ENCODE peak calls at places on chromosomes 16 and 17, in four cellular contexts. N is epithelial cell of esophagus; O is spleen; H is activated CD8-positive, alpha-beta T cell treated with anti-CD3 and anti-CD28 coated beads for 36 hours. L is an unnamed sample.

GRCh38 chr16:25877103-25877502 is 185.3 kb downstream of the HS3ST4 start:
- DNase-seq in N (no peak), O (no peak), H (no peak), L (no peak)

GRCh38 chr17:35890774-35891155 is 10.6 kb upstream of the CCL5 start:
- DNase-seq in N (no peak), O (peak), H (peak), L (no peak)

GRCh38 chr16:11547517-11547916 is 39.2 kb downstream of the LITAF start:
- DNase-seq in N (no peak), O (no peak), H (no peak), L (no peak)

GRCh38 chr16:20884240-20884556 is 16.0 kb downstream of the DCUN1D3 start:
- DNase-seq in N (peak), O (no peak), H (peak), L (no peak)

GRCh38 chr16:9258423-9259051 is 167.1 kb downstream of the HAPSTR1 start:
- DNase-seq in N (peak), O (no peak), H (peak), L (peak)

GRCh38 chr16:4217246-4218131 is 24.4 kb downstream of the SRL start:
- DNase-seq in N (no peak), O (no peak), H (no peak), L (no peak)

GRCh38 chr16:13291934-13292333 is 390.5 kb downstream of the SHISA9 start:
- DNase-seq in N (no peak), O (no peak), H (no peak), L (peak)

GRCh38 chr17:74755533-74755932 is 7.1 kb downstream of the NHERF1 start:
- DNase-seq in N (no peak), O (no peak), H (no peak), L (no peak)

GRCh38 chr17:258045-258734 is 76.7 kb upstream of the DOC2B start:
- DNase-seq in N (no peak), O (peak), H (peak), L (no peak)

GRCh38 chr16:70553645-70554044 is 30.0 kb downstream of the SF3B3 start:
- DNase-seq in N (peak), O (no peak), H (no peak), L (no peak)

DNA sequence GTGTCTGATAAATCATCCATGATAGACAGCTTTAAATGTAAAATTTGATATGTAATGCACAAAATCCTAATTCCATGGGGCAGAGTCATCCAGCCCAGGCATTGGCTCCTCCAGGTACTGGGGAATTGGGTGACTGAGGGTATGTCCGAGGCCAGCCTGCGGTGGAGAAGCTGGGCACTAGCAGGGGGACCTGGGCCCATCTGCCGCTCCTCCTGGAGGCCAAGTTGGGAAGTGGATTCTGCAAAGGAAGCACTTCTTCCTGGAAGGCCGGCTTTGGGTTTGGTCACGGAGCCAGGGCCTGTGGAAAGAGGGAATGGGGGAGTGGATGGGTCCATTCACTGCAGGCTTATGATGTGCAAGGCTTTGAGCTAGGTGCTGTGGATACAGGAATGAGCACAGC is 85.8 kb downstream of the GNAO1 start:
- DNase-seq in N (no peak), O (no peak), H (no peak), L (peak)
- TF ChIP-seq CTCF in N (peak), O (no peak), H (no peak), L (peak)

DNA sequence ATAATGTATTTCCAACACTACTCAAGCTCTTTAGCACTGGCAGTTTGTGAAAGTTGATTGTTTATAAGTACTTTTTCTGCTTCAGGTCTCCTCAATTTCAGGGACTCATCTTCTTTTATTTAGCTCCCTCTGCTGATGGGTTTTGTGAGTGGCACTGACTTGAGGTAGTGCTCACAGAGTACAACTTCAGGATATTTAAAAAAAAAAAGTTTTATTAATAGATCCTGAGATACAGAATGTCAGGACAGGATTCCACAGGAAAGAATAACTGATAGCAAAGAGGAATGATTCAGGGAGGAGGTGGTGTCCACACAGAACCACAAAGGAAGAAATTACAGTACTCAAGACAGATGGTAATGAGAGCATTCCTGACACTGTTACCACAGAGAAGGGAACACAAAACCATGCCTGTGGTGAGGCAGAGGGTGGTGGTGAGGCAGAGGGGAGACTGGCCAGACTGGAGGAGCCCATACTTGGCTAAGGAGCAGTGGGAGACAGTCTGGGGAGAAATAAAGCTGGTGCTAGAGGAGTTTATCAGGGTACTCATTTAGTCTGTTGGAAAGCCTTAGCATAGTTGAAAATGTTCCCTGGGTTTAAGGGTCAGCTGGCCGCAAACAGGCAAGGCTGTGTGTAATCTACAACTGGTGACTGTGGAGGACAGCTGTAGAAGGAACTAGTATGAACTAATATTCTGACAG is 63.7 kb downstream of the SPAG9 start:
- DNase-seq in N (peak), O (no peak), H (peak), L (peak)
- TF ChIP-seq CTCF in N (peak), O (peak), H (peak), L (peak)

GRCh38 chr17:39001703-39002637 is 34.8 kb upstream of the FBXO47 start:
- DNase-seq in N (peak), O (peak), H (no peak), L (no peak)
- TF ChIP-seq CTCF in N (no peak), O (no peak), H (no peak), L (no peak)

GRCh38 chr17:45019177-45019711 is 32.2 kb downstream of the DCAKD start:
- DNase-seq in N (peak), O (peak), H (peak), L (peak)

GRCh38 chr17:45020354-45021138 is 30.9 kb downstream of the DCAKD start:
- DNase-seq in N (peak), O (no peak), H (no peak), L (peak)

GRCh38 chr17:45022655-45023339 is 28.6 kb downstream of the DCAKD start:
- DNase-seq in N (peak), O (no peak), H (no peak), L (no peak)

GRCh38 chr17:45021607-45022287 is 29.7 kb downstream of the DCAKD start:
- DNase-seq in N (peak), O (peak), H (peak), L (peak)

DNA sequence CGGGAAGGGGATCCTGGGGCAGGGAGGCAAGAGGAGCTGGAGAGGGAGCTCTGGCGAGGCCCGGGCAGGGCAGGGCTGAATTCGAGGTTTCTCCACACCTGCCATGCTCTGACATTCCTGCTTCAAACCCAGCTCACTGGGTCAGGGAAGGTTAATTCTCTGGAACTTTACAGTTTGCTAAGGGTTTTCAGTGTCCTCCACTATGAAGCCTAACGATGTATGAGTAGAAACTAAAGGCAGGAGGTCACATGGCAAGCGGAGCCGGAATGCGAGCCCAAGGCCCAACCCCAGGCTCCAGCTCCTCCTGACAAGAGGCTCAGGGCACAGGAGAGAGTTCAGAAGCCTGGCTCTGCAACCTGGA is 29.2 kb downstream of the DCAKD start:
- DNase-seq in N (no peak), O (no peak), H (no peak), L (no peak)
- TF ChIP-seq CTCF in N (peak), O (no peak), H (peak), L (no peak)

GRCh38 chr16:15461376-15461775 is 27.0 kb downstream of the BMERB1 start:
- DNase-seq in N (no peak), O (no peak), H (no peak), L (no peak)

GRCh38 chr16:15464401-15465186 is 30.2 kb downstream of the BMERB1 start:
- DNase-seq in N (peak), O (no peak), H (no peak), L (no peak)

GRCh38 chr16:15466131-15466530 is 31.7 kb downstream of the BMERB1 start:
- DNase-seq in N (no peak), O (no peak), H (no peak), L (no peak)

DNA sequence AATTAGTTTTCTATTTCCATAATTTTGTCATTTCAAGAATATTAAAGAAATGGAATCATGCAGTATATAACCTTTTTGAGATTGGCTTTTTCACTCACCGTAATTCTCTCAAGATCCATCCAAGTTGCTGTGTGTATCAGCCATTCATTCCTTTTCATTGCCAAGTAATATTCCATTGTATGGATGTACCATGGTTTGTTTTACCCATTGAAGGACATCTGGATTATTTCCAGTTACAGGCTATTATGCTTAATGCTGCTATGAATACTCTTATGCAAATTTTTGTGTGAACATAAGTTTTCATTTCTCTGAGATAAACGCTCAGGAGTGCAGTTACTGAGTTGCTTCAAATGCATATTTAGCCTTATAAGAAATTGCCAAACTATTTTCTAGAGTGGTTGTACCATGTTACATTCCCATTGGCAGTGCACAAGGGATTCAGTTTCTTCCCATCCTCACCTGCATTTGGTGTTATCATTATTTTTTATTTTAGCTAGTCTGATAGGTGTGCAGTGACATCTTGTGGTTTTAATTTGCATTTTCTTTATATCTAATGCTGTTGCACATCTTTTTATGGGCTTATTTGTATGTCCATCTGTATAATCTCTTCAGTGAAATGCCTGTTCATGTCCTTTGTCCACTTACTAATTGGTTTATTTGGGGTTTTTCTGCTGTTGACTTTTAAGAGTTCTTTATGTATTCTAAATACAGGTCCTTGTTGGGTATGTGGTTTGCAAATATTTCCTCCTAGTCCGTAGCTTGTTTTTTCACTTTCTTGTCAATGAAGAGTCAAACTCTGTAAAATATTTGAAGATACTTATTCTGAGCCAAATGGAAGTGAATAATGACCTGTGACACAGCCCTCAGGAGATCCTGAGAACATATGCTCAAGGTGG is 32.7 kb downstream of the BMERB1 start:
- DNase-seq in N (peak), O (no peak), H (no peak), L (no peak)
- TF ChIP-seq CTCF in N (peak), O (peak), H (no peak), L (no peak)

DNA sequence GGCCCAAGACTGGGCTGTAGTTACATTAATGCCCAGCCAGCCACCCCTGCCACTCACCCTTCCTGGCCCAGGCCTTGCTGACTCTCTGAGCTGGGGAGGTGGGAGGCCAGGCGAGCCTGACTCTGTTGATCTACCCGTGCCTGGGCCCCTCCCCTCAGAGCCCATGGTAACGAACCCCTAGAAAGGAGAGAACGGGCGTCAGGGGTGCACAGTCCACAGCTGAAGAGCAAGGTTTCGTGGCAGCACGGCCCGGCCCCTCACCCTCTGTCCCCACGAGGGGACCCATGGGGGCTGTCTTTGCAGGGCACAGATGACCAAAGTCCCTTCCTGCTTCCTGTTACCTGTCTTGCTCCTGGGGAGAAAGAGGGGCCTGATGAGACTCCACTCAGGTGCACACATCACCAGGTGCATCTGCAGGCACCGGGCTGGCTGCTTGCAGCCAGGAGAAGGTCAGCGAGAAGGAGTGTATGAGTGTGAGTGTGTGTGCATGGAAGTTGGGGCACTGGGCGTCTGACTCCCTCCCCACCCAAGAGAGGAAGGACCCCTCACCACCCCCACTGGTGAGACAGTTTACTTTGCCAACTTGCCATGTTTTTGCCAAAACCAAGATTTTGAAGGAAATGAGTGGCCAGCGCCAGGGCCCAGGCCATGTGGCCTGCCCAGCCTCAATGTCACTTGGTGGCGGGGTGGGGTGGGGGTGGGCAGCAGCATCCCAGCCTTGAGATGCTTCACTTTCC is 359.1 kb downstream of the SEC14L1 start:
- DNase-seq in N (no peak), O (peak), H (no peak), L (no peak)
- TF ChIP-seq CTCF in N (no peak), O (no peak), H (no peak), L (no peak)

GRCh38 chr17:41786227-41787020 is at the start of gene JUP:
- DNase-seq in N (peak), O (peak), H (peak), L (peak)
- TF ChIP-seq CTCF in N (no peak), O (no peak), H (peak), L (peak)

L was measured in nephron progenitor cell.